ENCODE peak calls at places on chromosome 18, in nine cellular contexts. Q, M, R, E, P, U, B, K and N are unnamed samples.

GRCh38 chr18:47815486-47816270 is 114.8 kb downstream of the SMAD2 start:
- DNase-seq in P (no peak), U (no peak), Q (no peak), E (no peak), M (peak), K (no peak), B (no peak), R (no peak), N (no peak)

GRCh38 chr18:25830787-25831186 is 259.6 kb downstream of the SS18 start:
- DNase-seq in E (no peak), P (no peak), B (peak), R (peak), M (peak), K (peak), U (no peak), Q (no peak), N (peak)

GRCh38 chr18:57837917-57838548 is 34.9 kb upstream of the ATP8B1 start:
- DNase-seq in K (peak), U (no peak), P (peak), Q (no peak), M (peak), E (no peak), R (no peak), B (no peak), N (no peak)

GRCh38 chr18:30485078-30485477 is 557.5 kb downstream of the DSC3 start:
- DNase-seq in R (no peak), K (no peak), P (no peak), M (no peak), E (no peak), B (no peak), Q (no peak), U (no peak), N (no peak)

GRCh38 chr18:362914-363295 is 95.1 kb upstream of the THOC1 start:
- DNase-seq in P (no peak), B (no peak), U (no peak), R (peak), Q (no peak), E (no peak), M (peak), K (no peak), N (no peak)

GRCh38 chr18:44683566-44683965 is 2.9 kb downstream of the SETBP1 start:
- DNase-seq in Q (no peak), M (no peak), B (no peak), E (no peak), U (no peak), K (no peak), P (no peak), R (no peak), N (no peak)

GRCh38 chr18:31097666-31098065 is 4.6 kb downstream of the DSC2 start:
- DNase-seq in P (no peak), E (no peak), R (no peak), M (no peak), B (no peak), U (no peak), Q (no peak), K (no peak), N (no peak)

GRCh38 chr18:2406544-2406943 is 164.8 kb downstream of the METTL4 start:
- DNase-seq in Q (no peak), M (peak), U (no peak), R (no peak), P (no peak), B (no peak), K (peak), E (no peak), N (no peak)

GRCh38 chr18:43141208-43141607 is 25.7 kb upstream of the RIT2 start:
- DNase-seq in B (no peak), M (no peak), U (no peak), E (no peak), P (no peak), Q (no peak), R (no peak), K (no peak), N (no peak)

GRCh38 chr18:26383454-26384270 is 157.4 kb downstream of the TAF4B start:
- DNase-seq in P (peak), B (no peak), U (peak), M (peak), K (peak), R (peak), Q (no peak), E (no peak), N (no peak)

GRCh38 chr18:41128545-41128944 is 826.5 kb upstream of the PIK3C3 start:
- DNase-seq in M (peak), K (peak), Q (no peak), P (no peak), E (no peak), R (no peak), U (no peak), B (no peak), N (no peak)

GRCh38 chr18:78682716-78683115 is 296.9 kb upstream of the SALL3 start:
- DNase-seq in Q (no peak), R (no peak), B (no peak), P (no peak), M (no peak), U (no peak), K (no peak), E (no peak), N (no peak)

GRCh38 chr18:35174093-35174731 is 66.6 kb upstream of the ZNF397 start:
- DNase-seq in R (no peak), Q (no peak), K (no peak), U (peak), P (peak), E (no peak), M (no peak), B (no peak), N (no peak)

GRCh38 chr18:11020867-11021414 is 128.4 kb downstream of the PIEZO2 start:
- DNase-seq in E (no peak), P (no peak), Q (no peak), R (no peak), B (no peak), K (no peak), M (no peak), U (no peak), N (no peak)

GRCh38 chr18:22167091-22167470 is 2.3 kb upstream of the GATA6 start:
- DNase-seq in E (no peak), P (no peak), M (no peak), B (no peak), U (no peak), Q (no peak), R (no peak), K (no peak), N (peak)

GRCh38 chr18:77597726-77598125 is 348.1 kb downstream of the GALR1 start:
- DNase-seq in P (no peak), Q (no peak), B (no peak), E (no peak), R (no peak), U (no peak), K (no peak), M (no peak), N (no peak)

GRCh38 chr18:37783771-37784170 is 218.2 kb upstream of the CELF4 start:
- DNase-seq in K (no peak), P (no peak), M (no peak), B (no peak), U (no peak), E (no peak), R (no peak), Q (no peak), N (no peak)

GRCh38 chr18:77004555-77005380 is 127.8 kb downstream of the MBP start:
- DNase-seq in P (no peak), U (peak), Q (no peak), K (no peak), M (no peak), R (no peak), B (no peak), E (no peak), N (no peak)

GRCh38 chr18:56984731-56985130 is 162.2 kb upstream of the BOD1L2 start:
- DNase-seq in E (no peak), P (no peak), Q (no peak), U (no peak), B (no peak), M (no peak), K (no peak), R (peak), N (no peak)

GRCh38 chr18:29154196-29154757 is 977.3 kb upstream of the CDH2 start:
- DNase-seq in M (no peak), E (no peak), B (no peak), U (no peak), R (no peak), Q (no peak), K (peak), P (no peak), N (no peak)

GRCh38 chr18:23835506-23835905 is 146.3 kb downstream of the LAMA3 start:
- DNase-seq in Q (no peak), K (no peak), M (peak), P (no peak), E (no peak), B (no peak), U (peak), R (no peak), N (no peak)

GRCh38 chr18:902179-902718 is 2.4 kb upstream of the ADCYAP1 start:
- DNase-seq in R (no peak), K (no peak), E (no peak), M (peak), U (no peak), B (no peak), Q (no peak), P (no peak), N (no peak)

GRCh38 chr18:27921904-27922541 is 254.9 kb downstream of the CDH2 start:
- DNase-seq in R (peak), B (no peak), Q (no peak), U (no peak), E (peak), K (peak), M (peak), P (no peak), N (no peak)

GRCh38 chr18:21855432-21855831 is 114.8 kb downstream of the MIB1 start:
- DNase-seq in M (no peak), E (no peak), K (no peak), B (no peak), R (no peak), U (no peak), Q (no peak), P (no peak), N (no peak)

GRCh38 chr18:6781846-6782245 is 52.3 kb downstream of the ARHGAP28 start:
- DNase-seq in U (no peak), E (no peak), M (peak), P (no peak), B (no peak), R (no peak), Q (no peak), K (peak), N (no peak)

GRCh38 chr18:80103231-80103630 is 5.8 kb upstream of the ADNP2 start:
- DNase-seq in Q (no peak), R (no peak), M (peak), K (peak), P (no peak), E (no peak), U (no peak), B (no peak), N (no peak)
- H3K4me3 ChIP-seq in Q (no peak), R (no peak), M (no peak), K (no peak), P (no peak), E (no peak), U (no peak), B (no peak), N (no peak)

GRCh38 chr18:33578371-33579146 is 540 bp downstream of the ASXL3 start:
- DNase-seq in R (peak), B (peak), E (no peak), U (no peak), P (no peak), M (no peak), K (no peak), Q (no peak), N (peak)
- H3K4me3 ChIP-seq in R (peak), B (peak), E (peak), U (no peak), P (peak), M (peak), K (peak), Q (no peak), N (peak)

GRCh38 chr18:63180333-63180732 is 139.2 kb downstream of the BCL2 start:
- DNase-seq in U (no peak), K (no peak), E (no peak), P (no peak), R (no peak), Q (no peak), M (no peak), B (no peak), N (no peak)
- H3K4me3 ChIP-seq in U (no peak), K (no peak), E (no peak), P (no peak), R (no peak), Q (no peak), M (no peak), B (no peak), N (no peak)

DNA sequence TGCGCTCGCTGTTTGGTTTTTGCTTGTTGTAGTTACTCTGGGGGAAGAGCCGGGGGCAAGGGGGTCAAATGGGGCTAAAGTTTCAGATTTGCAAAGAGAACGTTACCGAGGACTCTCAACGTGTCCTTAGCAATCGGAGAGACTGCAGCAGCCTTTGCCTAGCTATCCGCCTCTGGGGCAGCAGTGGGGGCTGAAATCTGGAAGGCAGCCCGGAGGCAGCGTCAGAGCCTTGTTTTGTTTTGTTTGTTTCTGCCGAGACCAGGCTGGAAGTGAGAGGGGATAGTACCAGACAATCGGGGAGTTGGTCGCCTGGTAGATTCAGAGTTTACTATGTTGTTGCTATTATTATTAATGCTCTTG is 1.2 kb downstream of the CDH20 start:
- DNase-seq in P (no peak), K (no peak), M (peak), B (no peak), U (no peak), E (no peak), R (no peak), Q (no peak), N (no peak)
- H3K4me3 ChIP-seq in P (no peak), K (peak), M (peak), B (peak), U (no peak), E (no peak), R (no peak), Q (no peak), N (peak)

DNA sequence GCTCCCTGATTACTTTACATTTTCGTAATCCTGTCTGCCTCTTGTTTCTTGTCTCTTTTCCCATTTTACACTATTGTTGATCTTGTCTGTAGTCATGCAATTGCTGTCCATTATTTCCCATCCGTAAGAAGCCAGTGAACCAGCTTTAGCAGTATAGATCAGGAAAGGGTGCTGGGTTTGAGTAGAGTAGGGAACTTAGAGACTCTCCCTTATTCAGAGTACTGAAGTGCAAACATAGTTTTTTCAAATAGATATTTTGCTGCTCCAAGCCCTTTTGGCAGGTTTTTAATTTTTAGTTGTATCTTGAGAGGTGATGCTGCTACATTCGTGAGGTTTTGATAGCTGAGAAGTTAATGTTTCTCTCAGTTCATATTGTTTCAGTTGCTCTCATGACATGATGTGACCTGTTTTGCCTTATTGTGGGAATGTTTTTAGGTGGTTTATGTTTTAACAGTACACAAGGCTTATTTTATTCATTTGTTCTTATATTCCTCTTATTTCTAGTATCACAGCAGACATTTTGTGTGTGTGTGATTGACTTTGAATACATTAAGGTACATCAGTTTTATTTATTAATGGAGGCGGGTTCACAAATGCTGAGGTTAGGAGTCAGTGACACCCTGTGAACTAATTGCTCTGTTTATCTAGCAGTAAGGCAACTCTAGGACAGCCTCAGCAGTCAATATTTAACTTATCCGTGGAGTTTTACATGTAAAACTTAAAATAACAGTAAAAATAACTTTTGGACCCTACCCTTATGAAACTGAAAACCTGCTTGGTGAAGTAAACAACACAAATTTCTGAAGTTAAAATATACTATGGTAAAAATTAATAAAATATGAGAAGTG is 118.4 kb downstream of the ZNF407 start:
- DNase-seq in K (no peak), U (no peak), P (no peak), R (peak), E (no peak), Q (no peak), M (no peak), B (no peak), N (no peak)
- H3K4me3 ChIP-seq in K (no peak), U (no peak), P (no peak), R (peak), E (no peak), Q (no peak), M (no peak), B (no peak), N (no peak)

DNA sequence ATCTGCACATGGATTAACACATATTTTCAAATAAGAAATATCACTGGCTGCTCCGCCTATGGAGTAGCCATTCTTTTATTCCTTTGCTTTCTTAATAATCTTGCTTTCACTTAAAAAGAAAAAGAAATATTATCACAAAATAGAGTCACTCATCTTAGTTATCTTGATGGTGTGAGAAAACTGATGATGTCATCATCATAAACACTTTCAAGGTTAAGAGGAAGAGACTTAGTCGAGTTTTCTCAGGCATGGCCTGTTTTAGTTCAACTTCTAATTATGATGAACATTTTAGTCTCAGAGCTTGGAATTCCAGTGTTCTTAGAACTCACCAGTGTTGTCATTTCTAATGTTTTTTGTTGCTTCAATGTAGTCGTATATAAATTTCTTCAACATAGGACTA is 506.1 kb downstream of the PTPRM start:
- DNase-seq in B (no peak), E (no peak), R (no peak), U (no peak), P (no peak), K (no peak), M (no peak), Q (no peak), N (no peak)
- H3K4me3 ChIP-seq in B (no peak), E (no peak), R (no peak), U (no peak), P (no peak), K (no peak), M (no peak), Q (no peak), N (no peak)

GRCh38 chr18:32684940-32685339 is 87.9 kb downstream of the KLHL14 start:
- DNase-seq in M (no peak), P (no peak), Q (no peak), K (no peak), U (no peak), R (no peak), E (no peak), B (no peak), N (no peak)
- H3K4me3 ChIP-seq in M (no peak), P (no peak), Q (no peak), K (no peak), U (no peak), R (no peak), E (no peak), B (no peak), N (no peak)

GRCh38 chr18:59305295-59305694 is 13.2 kb downstream of the CPLX4 start:
- DNase-seq in M (no peak), E (no peak), U (no peak), Q (no peak), B (no peak), P (no peak), R (no peak), K (no peak), N (no peak)

GRCh38 chr18:59303656-59304055 is 14.8 kb downstream of the CPLX4 start:
- DNase-seq in K (no peak), U (no peak), B (no peak), R (no peak), M (no peak), Q (no peak), P (no peak), E (no peak), N (no peak)

GRCh38 chr18:59303006-59303405 is 15.4 kb downstream of the CPLX4 start:
- DNase-seq in P (no peak), M (no peak), E (no peak), B (no peak), K (no peak), Q (no peak), U (no peak), R (no peak), N (no peak)

GRCh38 chr18:59311631-59312030 is 6.8 kb downstream of the CPLX4 start:
- DNase-seq in M (no peak), E (no peak), P (no peak), R (no peak), B (no peak), U (no peak), Q (no peak), K (peak), N (no peak)

DNA sequence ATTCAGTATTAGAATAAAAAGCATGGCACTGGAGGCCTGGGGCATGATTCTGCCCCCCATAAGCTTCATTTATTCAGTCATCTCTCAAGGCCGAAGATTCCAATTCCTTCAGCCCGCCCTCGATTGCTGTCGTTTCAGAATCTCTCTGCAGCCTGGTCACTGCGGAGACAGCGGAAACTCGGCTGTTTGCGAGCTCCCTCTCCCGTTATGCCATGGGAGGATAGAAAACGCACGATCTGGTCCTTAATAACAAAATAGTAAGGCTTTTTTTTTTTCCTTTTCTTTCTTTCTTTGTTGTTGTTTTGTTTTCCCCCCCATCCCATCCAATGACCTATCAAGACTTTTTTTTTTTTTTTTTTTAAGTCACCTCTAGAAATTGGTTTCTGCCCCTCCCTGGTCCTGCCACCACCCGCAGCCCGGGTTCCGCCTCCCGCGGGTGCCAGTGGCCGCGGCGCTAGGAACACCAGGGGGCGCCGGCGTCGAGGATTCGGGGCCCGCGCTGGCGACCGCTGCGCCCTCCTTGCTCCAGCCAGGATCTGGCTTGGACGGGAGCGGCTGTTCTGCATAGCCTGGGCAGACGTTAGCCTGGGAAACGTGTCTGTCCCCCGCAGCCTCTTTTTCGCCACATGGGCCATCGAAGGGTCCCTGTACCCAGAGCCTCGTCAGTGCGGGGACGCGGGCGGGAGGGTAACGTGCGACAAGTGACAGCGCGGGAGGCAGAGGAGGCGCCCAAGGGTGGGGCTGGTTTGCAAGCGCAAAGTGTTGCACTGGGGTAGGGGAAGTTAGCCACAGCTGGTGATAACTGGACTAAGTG is 10.0 kb downstream of the CPLX4 start:
- DNase-seq in K (peak), E (no peak), B (peak), M (peak), U (peak), Q (peak), P (peak), R (peak), N (peak)
- H3K4me3 ChIP-seq in K (peak), E (peak), B (peak), M (peak), U (peak), Q (peak), P (peak), R (no peak), N (no peak)

GRCh38 chr18:45724591-45724990 is 610 bp downstream of the SLC14A1 start:
- DNase-seq in B (no peak), E (no peak), M (no peak), P (no peak), K (no peak), Q (no peak), R (no peak), U (no peak), N (no peak)
- H3K4me3 ChIP-seq in B (no peak), E (no peak), M (no peak), P (no peak), K (peak), Q (no peak), R (no peak), U (no peak), N (no peak)

DNA sequence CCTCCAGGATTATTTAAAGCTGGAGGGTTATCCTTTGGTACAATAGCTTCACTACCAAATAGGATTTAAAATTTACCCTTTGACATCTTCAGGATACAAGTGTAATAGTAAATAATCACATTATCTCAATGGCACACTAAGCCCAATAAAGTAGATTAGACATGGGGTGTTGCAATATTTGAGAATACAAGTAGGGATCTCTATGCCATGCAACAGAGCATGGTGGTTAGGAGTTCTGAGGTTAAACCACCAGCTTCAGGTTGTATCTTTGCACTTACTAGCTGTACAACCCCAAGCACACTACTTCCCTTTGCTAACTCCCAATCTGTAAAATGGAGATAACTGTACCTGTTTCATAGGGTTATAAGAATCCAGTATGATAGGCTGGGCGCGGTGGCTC is 6.2 kb downstream of the MBD2 start:
- DNase-seq in K (no peak), Q (no peak), M (no peak), B (no peak), P (no peak), E (no peak), U (no peak), R (no peak), N (no peak)
- H3K4me3 ChIP-seq in K (no peak), Q (no peak), M (no peak), B (no peak), P (no peak), E (no peak), U (no peak), R (no peak), N (no peak)